ENCODE peak calls at places on chromosomes 13 and 19, in five cellular contexts. A is fibroblast of mammary gland, K is hippocampal formation, R is body of pancreas, D is erythroblast. T is an unnamed sample.

GRCh38 chr13:42002066-42002465 is 41.2 kb upstream of the VWA8 start:
- DNase-seq in A (no peak), K (no peak), R (no peak), D (no peak), T (no peak)

GRCh38 chr19:17420267-17420924 is 549 bp downstream of the MVB12A start:
- DNase-seq in A (no peak), K (no peak), R (peak), D (no peak), T (no peak)

GRCh38 chr13:106464076-106464475 is 71.4 kb downstream of the EFNB2 start:
- DNase-seq in A (no peak), K (no peak), R (no peak), D (no peak), T (peak)

GRCh38 chr13:84187626-84188025 is 305.4 kb upstream of the SLITRK1 start:
- DNase-seq in A (no peak), K (no peak), R (no peak), D (no peak), T (no peak)

GRCh38 chr13:96984061-96984508 is 10.2 kb downstream of the OXGR1 start:
- DNase-seq in A (peak), K (no peak), R (peak), D (no peak), T (no peak)

GRCh38 chr13:111217661-111218060 is 102.6 kb downstream of the ARHGEF7 start:
- DNase-seq in A (peak), K (no peak), R (peak), D (no peak), T (no peak)

GRCh38 chr13:34750078-34750703 is 191.9 kb upstream of the NBEA start:
- DNase-seq in A (no peak), K (no peak), R (peak), D (no peak), T (no peak)

GRCh38 chr19:14116918-14117578 is 514 bp downstream of the PRKACA start:
- DNase-seq in A (no peak), K (no peak), R (peak), D (no peak), T (peak)

GRCh38 chr19:16886305-16886880 is 2.4 kb upstream of the F2RL3 start:
- DNase-seq in A (peak), K (no peak), R (peak), D (no peak), T (peak)

GRCh38 chr19:19997656-19998268 is 41.5 kb downstream of the ZNF682 start:
- DNase-seq in A (peak), K (no peak), R (peak), D (peak), T (peak)

GRCh38 chr19:41407271-41407670 is 9.7 kb downstream of the BCKDHA start:
- DNase-seq in A (no peak), K (no peak), R (no peak), D (no peak), T (no peak)

GRCh38 chr19:9636018-9636417 is 15.0 kb upstream of the ZNF561 start:
- DNase-seq in A (no peak), K (no peak), R (no peak), D (no peak), T (no peak)

GRCh38 chr19:17659996-17660395 is 28.2 kb downstream of the UNC13A start:
- DNase-seq in A (no peak), K (no peak), R (no peak), D (no peak), T (no peak)

GRCh38 chr13:113937497-113938140 is 36.3 kb downstream of the C13orf46 start:
- DNase-seq in A (no peak), K (no peak), R (no peak), D (no peak), T (no peak)

GRCh38 chr13:95191821-95192220 is 109.4 kb downstream of the ABCC4 start:
- DNase-seq in A (peak), K (peak), R (peak), D (peak), T (peak)